ENCODE peak calls at places on chromosomes 6 and 20, in seven cellular contexts. M is AG04450; N is astrocyte; E is brain microvascular endothelial cell; F is CD4-positive, CD25-positive, alpha-beta regulatory T cell; R is body of pancreas; O is SJSA1. V is an unnamed sample.
A peak's percentile ranks its signal among the peaks of the same experiment; 100 is the strongest.

GRCh38 chr6:139764498-139764986 is 390.1 kb upstream of the CITED2 start:
- DNase-seq in F (no peak), O (peak; percentile 86), R (no peak), E (peak; percentile 95), N (peak; percentile 99), M (peak; percentile 94), V (no peak)

GRCh38 chr6:30647802-30648460 is 998 bp downstream of the C6orf136 start:
- DNase-seq in N (no peak), F (no peak), M (no peak), R (no peak), O (no peak), E (no peak), V (no peak)

GRCh38 chr6:115485400-115485799 is 575.3 kb downstream of the FRK start:
- DNase-seq in R (no peak), O (no peak), E (no peak), F (no peak), M (no peak), N (no peak), V (no peak)

GRCh38 chr6:108482559-108482958 is 78.2 kb upstream of the FOXO3 start:
- DNase-seq in F (no peak), O (no peak), M (no peak), E (no peak), N (no peak), R (no peak), V (no peak)

GRCh38 chr6:52570291-52570700 is 6.6 kb downstream of the TRAM2 start:
- DNase-seq in E (no peak), R (no peak), M (no peak), F (no peak), N (peak; percentile 77), O (no peak), V (no peak)

GRCh38 chr20:36847009-36847709 is 28.8 kb upstream of the TLDC2 start:
- DNase-seq in R (no peak), O (no peak), N (peak; percentile 91), M (peak; percentile 52), E (peak; percentile 83), F (no peak), V (no peak)

GRCh38 chr20:330233-331149 is 5.1 kb downstream of the SOX12 start:
- DNase-seq in R (peak; percentile 58), M (no peak), N (peak; percentile 46), F (peak; percentile 52), O (peak; percentile 62), E (peak; percentile 52), V (peak; percentile 36)

GRCh38 chr6:167501831-167502385 is 177.0 kb downstream of the TTLL2 start:
- DNase-seq in E (no peak), O (no peak), R (peak; percentile 77), M (no peak), F (no peak), N (no peak), V (no peak)

GRCh38 chr20:53872561-53873248 is 197.7 kb downstream of the BCAS1 start:
- DNase-seq in E (peak; percentile 28), F (peak; percentile 7), O (peak; percentile 59), M (no peak), R (no peak), N (no peak), V (peak; percentile 8)

GRCh38 chr20:15317546-15318242 is 980.3 kb upstream of the FLRT3 start:
- DNase-seq in R (no peak), N (no peak), O (no peak), E (no peak), M (no peak), F (no peak), V (no peak)

GRCh38 chr6:165487950-165488349 is 175.1 kb downstream of the PDE10A start:
- DNase-seq in M (no peak), R (no peak), N (no peak), E (no peak), F (no peak), O (no peak), V (no peak)

GRCh38 chr6:11978169-11978987 is 33.7 kb upstream of the HIVEP1 start:
- DNase-seq in F (no peak), M (no peak), N (peak; percentile 43), E (no peak), O (no peak), R (no peak), V (no peak)

GRCh38 chr20:48468571-48468970 is 359.2 kb downstream of the PREX1 start:
- DNase-seq in N (no peak), M (no peak), E (no peak), O (no peak), F (no peak), R (no peak), V (no peak)

GRCh38 chr20:48471176-48471575 is 356.6 kb downstream of the PREX1 start:
- DNase-seq in E (no peak), R (no peak), F (no peak), N (no peak), M (no peak), O (no peak), V (no peak)

GRCh38 chr20:48467622-48468021 is 360.2 kb downstream of the PREX1 start:
- DNase-seq in O (no peak), M (no peak), N (no peak), F (no peak), R (no peak), E (no peak), V (no peak)

GRCh38 chr20:48470141-48470540 is 357.7 kb downstream of the PREX1 start:
- DNase-seq in E (no peak), F (no peak), N (no peak), M (no peak), O (no peak), R (no peak), V (no peak)

DNA sequence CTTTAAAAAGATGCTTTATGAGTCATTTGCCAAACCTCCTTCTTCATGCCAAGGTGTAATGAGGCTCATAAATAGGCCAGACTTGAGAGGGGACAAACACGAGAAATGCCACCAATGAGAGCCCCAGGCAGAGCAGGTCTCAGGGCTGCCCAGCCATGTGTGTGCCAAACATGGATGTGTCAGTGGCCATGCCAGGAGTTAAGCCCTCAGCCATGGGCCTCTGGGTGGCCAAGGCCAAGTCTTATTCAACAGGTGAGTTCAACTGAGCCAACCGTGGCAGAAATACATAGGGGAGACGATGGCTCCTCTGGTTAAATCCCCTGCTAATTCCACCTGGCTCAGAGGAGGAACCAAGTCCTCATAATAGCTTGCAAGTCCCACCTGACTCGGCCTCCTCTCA is 358.8 kb downstream of the PREX1 start:
- DNase-seq in F (no peak), O (no peak), N (no peak), M (no peak), E (no peak), R (no peak), V (no peak)
- H3K27me3 ChIP-seq in F (no peaks in the 10 kb centered on the region), O (peaks cover 13% of the 10 kb centered on the region), N (no peaks in the 10 kb centered on the region), M (no peaks in the 10 kb centered on the region), E (no peaks in the 10 kb centered on the region), R (no peaks in the 10 kb centered on the region), V (no peaks in the 10 kb centered on the region)

DNA sequence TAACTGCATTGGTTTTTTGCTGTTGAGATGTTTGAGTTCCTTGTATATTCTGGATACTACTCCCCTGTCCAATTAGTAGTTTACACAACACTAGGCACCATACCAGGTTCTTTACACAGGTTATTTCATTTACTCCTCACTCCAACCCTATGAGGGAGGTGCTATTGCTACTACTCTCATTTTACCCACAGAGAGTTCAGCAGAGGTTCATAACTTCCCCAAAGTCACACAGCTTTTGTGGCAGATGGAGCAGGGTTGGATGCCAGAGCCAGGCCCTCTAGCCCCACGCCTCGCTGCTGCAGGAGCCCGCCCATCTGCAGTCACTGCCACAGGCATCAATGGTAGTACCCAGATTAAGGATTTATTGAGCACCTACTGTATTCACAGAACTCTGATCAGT is 61.7 kb upstream of the MAP3K4 start:
- DNase-seq in O (no peak), E (no peak), N (no peak), M (no peak), F (no peak), R (no peak), V (no peak)
- H3K27me3 ChIP-seq in O (peaks cover 7% of the 10 kb centered on the region), E (no peaks in the 10 kb centered on the region), N (no peaks in the 10 kb centered on the region), M (no peaks in the 10 kb centered on the region), F (peaks cover 18% of the 10 kb centered on the region), R (no peaks in the 10 kb centered on the region), V (no peaks in the 10 kb centered on the region)

GRCh38 chr20:61253264-61253639 is 1.2 kb downstream of the CDH4 start:
- DNase-seq in O (no peak), M (no peak), F (no peak), E (no peak), R (no peak), N (no peak), V (no peak)

GRCh38 chr20:61253640-61254511 is 1.8 kb downstream of the CDH4 start:
- DNase-seq in M (no peak), N (peak; percentile 51), R (no peak), O (peak; percentile 6), E (no peak), F (no peak), V (no peak)

GRCh38 chr20:61254881-61255589 is 3.0 kb downstream of the CDH4 start:
- DNase-seq in R (no peak), E (no peak), N (peak; percentile 72), F (no peak), M (no peak), O (no peak), V (no peak)

GRCh38 chr20:61251529-61252393 is at the start of gene CDH4:
- DNase-seq in E (no peak), N (no peak), M (no peak), R (peak; percentile 22), O (no peak), F (no peak), V (no peak)

DNA sequence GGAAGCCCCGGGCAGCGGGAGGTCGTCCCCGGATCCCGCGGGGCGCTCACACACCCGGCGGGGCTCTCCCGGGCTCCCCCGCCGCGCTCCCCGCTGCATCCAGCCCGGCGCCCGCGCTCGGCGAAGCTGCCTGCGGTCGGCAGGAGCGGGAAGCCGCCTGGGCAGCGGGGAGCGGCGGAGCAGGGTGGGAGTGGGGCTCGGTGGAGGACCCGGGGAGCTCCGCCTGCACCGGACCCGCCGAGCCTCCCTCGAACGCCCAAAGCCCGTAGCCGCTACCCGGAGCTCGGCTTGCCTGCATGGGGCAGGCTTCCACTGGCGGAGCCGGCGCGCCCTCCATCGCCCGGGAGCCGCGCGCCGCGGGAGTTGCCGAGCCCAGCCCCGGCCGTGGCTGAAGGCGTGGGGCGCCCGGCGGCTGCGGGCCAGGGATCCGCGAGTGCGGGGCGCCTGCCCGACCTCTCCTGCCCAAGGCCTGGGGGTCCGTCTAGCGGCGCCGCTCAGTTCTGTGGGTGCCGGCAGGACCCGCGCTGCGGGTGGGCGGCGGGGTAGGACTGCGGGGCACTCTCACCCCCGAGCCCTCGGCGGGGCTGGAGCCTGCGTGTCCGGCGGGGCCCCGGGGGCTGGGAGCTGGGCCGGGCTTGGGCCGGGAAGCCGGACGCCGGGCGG is 671 bp downstream of the CDH4 start:
- DNase-seq in N (no peak), F (no peak), M (no peak), R (no peak), E (no peak), O (peak; percentile 15), V (no peak)
- H3K27me3 ChIP-seq in N (peaks cover 18% of the 10 kb centered on the region), F (peaks cover 7% of the 10 kb centered on the region), M (peaks cover 25% of the 10 kb centered on the region), R (peaks cover 15% of the 10 kb centered on the region), E (peaks cover 27% of the 10 kb centered on the region), O (peaks cover 73% of the 10 kb centered on the region), V (peaks cover 3% of the 10 kb centered on the region)

DNA sequence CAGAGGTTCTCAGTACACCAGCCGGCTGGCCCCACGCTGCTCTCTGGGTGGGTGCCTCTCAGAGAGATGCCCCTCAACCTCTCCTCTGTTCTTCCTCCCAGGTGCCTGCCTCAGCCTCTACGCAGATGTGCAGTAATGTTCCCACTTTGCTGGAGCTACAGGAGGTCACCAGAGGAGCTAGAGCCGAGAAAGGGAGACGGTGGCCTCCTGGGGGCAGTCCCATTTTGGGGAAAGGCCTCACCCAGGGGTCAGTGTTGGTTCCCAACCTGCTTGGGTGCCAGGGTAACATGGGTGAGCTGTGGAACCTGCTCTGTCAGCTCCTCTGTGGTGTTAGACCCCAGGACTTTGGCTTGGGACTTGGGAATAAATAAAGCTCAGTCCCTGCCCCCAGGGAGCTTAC is 145.3 kb upstream of the MLN start:
- DNase-seq in O (no peak), F (no peak), R (no peak), E (no peak), M (no peak), N (no peak), V (no peak)
- H3K27me3 ChIP-seq in O (peaks cover 28% of the 10 kb centered on the region), F (no peaks in the 10 kb centered on the region), R (no peaks in the 10 kb centered on the region), E (peaks cover 3% of the 10 kb centered on the region), M (peaks cover 29% of the 10 kb centered on the region), N (peaks cover 4% of the 10 kb centered on the region), V (no peaks in the 10 kb centered on the region)

V was measured in effector memory CD4-positive, alpha-beta T cell.